ENCODE peak calls at places on chromosomes 1 and 21, in seven cellular contexts. J, E, M, Q, P, T and C are unnamed samples.
A peak's percentile ranks its signal among the peaks of the same experiment; 100 is the strongest.

GRCh38 chr21:42164064-42164789 is 54.7 kb upstream of the ABCG1 start:
- DNase-seq in J (peak; percentile 44), P (peak; percentile 25), E (no peak), M (peak; percentile 43), Q (peak; percentile 40), T (no peak), C (peak; percentile 77)

GRCh38 chr1:218479436-218480115 is 134.4 kb downstream of the TGFB2 start:
- DNase-seq in Q (no peak), T (no peak), E (peak; percentile 73), M (peak; percentile 83), J (no peak), P (peak; percentile 50), C (no peak)

GRCh38 chr1:93322349-93322748 is 23.4 kb upstream of the DR1 start:
- DNase-seq in M (no peak), J (no peak), P (no peak), E (no peak), T (peak; percentile 95), Q (no peak), C (no peak)

GRCh38 chr1:169676001-169676400 is 35.4 kb downstream of the SELL start:
- DNase-seq in Q (no peak), J (no peak), P (peak; percentile 79), E (peak; percentile 5), M (peak; percentile 88), T (peak; percentile 97), C (no peak)

GRCh38 chr1:41674501-41674900 is 190.0 kb upstream of the EDN2 start:
- DNase-seq in J (no peak), P (no peak), M (no peak), Q (no peak), E (no peak), T (no peak), C (no peak)

GRCh38 chr1:86733340-86733739 is 29.0 kb downstream of the SH3GLB1 start:
- DNase-seq in T (no peak), E (no peak), J (no peak), P (no peak), Q (no peak), M (no peak), C (no peak)

GRCh38 chr1:217527151-217527550 is 103.7 kb downstream of the GPATCH2 start:
- DNase-seq in E (no peak), P (no peak), J (no peak), Q (no peak), T (peak; percentile 88), M (no peak), C (no peak)

GRCh38 chr1:198934901-198935301 is 296.1 kb downstream of the PTPRC start:
- DNase-seq in E (peak; percentile 38), M (peak; percentile 46), Q (peak; percentile 38), T (peak; percentile 67), J (no peak), P (peak; percentile 60), C (no peak)

GRCh38 chr21:33290441-33290840 is 24.3 kb downstream of the IL10RB start:
- DNase-seq in M (no peak), P (no peak), T (no peak), Q (no peak), J (no peak), E (no peak), C (no peak)

GRCh38 chr1:9749361-9749760 is 74.4 kb downstream of the CLSTN1 start:
- DNase-seq in E (no peak), J (no peak), T (no peak), M (no peak), P (no peak), Q (no peak), C (no peak)

GRCh38 chr1:220732621-220733020 is 15.5 kb upstream of the MTARC2 start:
- DNase-seq in J (no peak), T (no peak), E (no peak), Q (no peak), M (no peak), P (no peak), C (no peak)

GRCh38 chr21:46028547-46029200 is 47.1 kb downstream of the COL6A1 start:
- DNase-seq in M (no peak), P (peak; percentile 74), J (no peak), T (no peak), Q (no peak), E (peak; percentile 74), C (no peak)

GRCh38 chr1:154502066-154502741 is at the start of the genes SHE and TDRD10:
- DNase-seq in T (no peak), E (no peak), Q (no peak), P (no peak), J (peak; percentile 62), M (no peak), C (peak; percentile 66)

GRCh38 chr21:16308269-16308668 is 578.5 kb downstream of the USP25 start:
- DNase-seq in M (peak; percentile 35), P (no peak), Q (no peak), E (peak; percentile 3), J (no peak), T (peak; percentile 61), C (no peak)

GRCh38 chr1:37650721-37651120 is 16.0 kb upstream of the RSPO1 start:
- DNase-seq in P (no peak), Q (no peak), T (no peak), E (no peak), M (no peak), J (no peak), C (no peak)

GRCh38 chr1:53361541-53361961 is 33.7 kb upstream of the LRP8 start:
- DNase-seq in E (no peak), P (no peak), Q (no peak), M (no peak), T (no peak), J (no peak), C (no peak)

GRCh38 chr1:8061210-8061609 is 35.1 kb upstream of the ERRFI1 start:
- DNase-seq in P (peak; percentile 94), J (no peak), E (peak; percentile 93), M (peak; percentile 93), Q (no peak), T (peak; percentile 98), C (no peak)

DNA sequence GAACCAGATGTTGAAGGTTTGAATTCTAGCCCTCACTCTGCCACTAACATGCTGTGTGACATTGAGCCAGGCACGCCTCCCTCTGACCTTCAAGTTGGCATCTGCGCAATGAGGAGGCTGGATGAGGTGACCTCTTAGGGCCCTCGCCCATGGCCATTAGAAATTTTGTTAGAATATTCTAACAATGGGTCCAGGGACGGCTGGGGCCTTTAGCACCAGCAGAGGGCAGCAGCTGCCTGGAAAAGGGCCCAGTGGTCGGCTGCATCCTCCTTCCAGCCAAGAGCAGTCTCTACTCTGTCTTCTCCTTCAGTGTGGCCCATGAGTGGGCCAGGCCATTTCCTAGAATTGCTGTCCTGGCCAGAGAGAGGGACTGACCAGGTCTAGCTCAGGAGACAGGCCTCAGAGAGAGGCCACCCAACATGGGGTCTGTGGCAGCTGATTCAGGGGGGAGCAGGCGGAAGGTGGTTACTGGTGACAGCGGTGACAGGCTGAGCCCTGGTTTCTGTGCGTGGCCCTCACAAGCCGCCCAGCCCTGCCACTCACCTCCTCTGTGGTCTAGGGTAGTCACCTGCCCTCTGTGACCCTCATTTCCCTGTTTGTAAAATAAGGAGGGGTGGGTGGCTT is 101.3 kb upstream of the ACTL8 start:
- DNase-seq in P (peak; percentile 79), J (peak; percentile 79), Q (no peak), M (peak; percentile 64), E (peak; percentile 31), T (peak; percentile 4), C (peak; percentile 60)
- TF ChIP-seq CTCF in P (peak; percentile 93), J (peak; percentile 87), Q (peak; percentile 44), M (peak; percentile 91), E (peak; percentile 90), T (peak; percentile 77), C (peak; percentile 72)

GRCh38 chr21:37909936-37910335 is 6.3 kb downstream of the KCNJ6 start:
- DNase-seq in E (no peak), J (peak; percentile 4), T (no peak), M (no peak), Q (no peak), P (peak; percentile 6), C (no peak)
- TF ChIP-seq CTCF in E (no peak), J (peak; percentile 31), T (no peak), M (no peak), Q (no peak), P (peak; percentile 2), C (no peak)

GRCh38 chr1:70311369-70311768 is 43.2 kb downstream of the ANKRD13C start:
- DNase-seq in J (no peak), T (no peak), M (no peak), Q (no peak), E (no peak), P (no peak), C (no peak)

GRCh38 chr1:70317087-70317486 is 37.4 kb downstream of the ANKRD13C start:
- DNase-seq in E (no peak), Q (no peak), M (no peak), J (no peak), P (no peak), T (no peak), C (no peak)

GRCh38 chr1:70315782-70316181 is 38.7 kb downstream of the ANKRD13C start:
- DNase-seq in P (no peak), M (no peak), J (no peak), T (no peak), Q (no peak), E (no peak), C (no peak)

GRCh38 chr1:70318191-70318590 is 36.3 kb downstream of the ANKRD13C start:
- DNase-seq in M (no peak), T (no peak), E (no peak), Q (no peak), P (no peak), J (no peak), C (no peak)

DNA sequence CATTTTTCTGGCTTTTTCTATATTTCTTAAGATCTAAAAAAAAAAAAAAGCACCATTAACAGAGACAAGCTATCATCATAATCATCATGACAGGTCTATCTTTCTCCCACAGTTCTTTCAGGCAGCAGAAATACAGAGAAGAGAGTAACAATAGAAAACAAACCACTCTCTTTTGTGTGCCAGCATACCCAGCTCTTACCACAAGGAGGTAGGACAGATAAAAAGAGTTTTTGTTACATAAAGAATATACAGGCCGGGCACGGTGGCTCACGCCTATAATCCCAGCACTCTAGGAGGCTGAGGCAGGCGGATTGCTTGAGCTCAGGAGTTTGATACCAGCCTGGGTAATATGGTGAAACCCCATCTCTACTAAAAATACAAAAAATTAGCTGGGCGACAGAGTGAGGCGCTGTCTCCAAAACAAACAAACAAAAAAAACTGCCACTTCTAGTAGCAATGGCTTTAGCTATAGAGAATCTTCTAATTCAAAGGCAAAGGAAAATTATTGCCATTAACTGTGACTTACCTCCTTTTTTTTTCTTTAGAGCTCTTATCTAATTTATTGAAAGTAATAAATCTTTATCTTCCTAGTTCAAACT is 39.7 kb downstream of the ANKRD13C start:
- DNase-seq in M (no peak), J (peak; percentile 27), P (no peak), E (no peak), T (no peak), Q (no peak), C (no peak)
- TF ChIP-seq CTCF in M (no peak), J (peak; percentile 16), P (no peak), E (no peak), T (no peak), Q (no peak), C (no peak)

GRCh38 chr1:183303325-183303645 is 114.9 kb downstream of the NMNAT2 start:
- DNase-seq in J (no peak), E (no peak), T (no peak), P (no peak), Q (no peak), M (no peak), C (no peak)

GRCh38 chr1:183303901-183304300 is 114.3 kb downstream of the NMNAT2 start:
- DNase-seq in J (no peak), P (peak; percentile 78), T (peak; percentile 80), Q (no peak), M (no peak), E (peak; percentile 33), C (no peak)

GRCh38 chr1:183304466-183305122 is 113.6 kb downstream of the NMNAT2 start:
- DNase-seq in P (no peak), M (no peak), T (no peak), Q (no peak), E (no peak), J (no peak), C (no peak)

GRCh38 chr1:183308719-183309118 is 109.5 kb downstream of the NMNAT2 start:
- DNase-seq in M (no peak), J (no peak), E (no peak), P (no peak), T (no peak), Q (no peak), C (no peak)

GRCh38 chr1:183306317-183307042 is 111.7 kb downstream of the NMNAT2 start:
- DNase-seq in M (no peak), T (no peak), P (no peak), E (no peak), Q (no peak), J (peak; percentile 40), C (no peak)
- TF ChIP-seq CTCF in M (peak; percentile 32), T (peak; percentile 23), P (no peak), E (peak; percentile 68), Q (peak; percentile 21), J (peak; percentile 59), C (peak; percentile 44)